ENCODE peak calls at places on chromosome 1, in four cellular contexts. One of them, this sample, is unnamed.

GRCh38 chr1:106459418-106459817 is 597.1 kb upstream of the PRMT6 start:
- DNase-seq in caudate nucleus: no peak
- DNase-seq in mucosa of gallbladder: no peak
- DNase-seq in HEK293T: no peak
- DNase-seq in this sample: no peak

GRCh38 chr1:109768700-109769325 is 5.1 kb upstream of the EPS8L3 start:
- DNase-seq in HEK293T: no peak
- DNase-seq in caudate nucleus: no peak
- DNase-seq in mucosa of gallbladder: no peak
- DNase-seq in this sample: no peak

GRCh38 chr1:151210830-151211229 is 12.5 kb downstream of the PIP5K1A start:
- DNase-seq in caudate nucleus: no peak
- DNase-seq in HEK293T: no peak
- DNase-seq in mucosa of gallbladder: no peak
- DNase-seq in this sample: peak

GRCh38 chr1:21302747-21303715 is 12.8 kb upstream of the ECE1 start:
- DNase-seq in mucosa of gallbladder: no peak
- DNase-seq in caudate nucleus: no peak
- DNase-seq in HEK293T: no peak
- DNase-seq in this sample: peak

GRCh38 chr1:201886103-201886885 is 2.4 kb upstream of the SHISA4 start:
- DNase-seq in mucosa of gallbladder: no peak
- DNase-seq in HEK293T: no peak
- DNase-seq in caudate nucleus: no peak
- DNase-seq in this sample: no peak

GRCh38 chr1:238488406-238488805 is 597.7 kb upstream of the ZP4 start:
- DNase-seq in mucosa of gallbladder: no peak
- DNase-seq in HEK293T: no peak
- DNase-seq in caudate nucleus: no peak
- DNase-seq in this sample: no peak

GRCh38 chr1:113893267-113893666 is 5.9 kb upstream of the BCL2L15 start:
- DNase-seq in caudate nucleus: no peak
- DNase-seq in mucosa of gallbladder: no peak
- DNase-seq in HEK293T: no peak
- DNase-seq in this sample: no peak

GRCh38 chr1:205275133-205275532 is 46.4 kb downstream of the NUAK2 start:
- DNase-seq in mucosa of gallbladder: peak
- DNase-seq in caudate nucleus: no peak
- DNase-seq in HEK293T: no peak
- DNase-seq in this sample: no peak

GRCh38 chr1:16993521-16994038 is 13.2 kb upstream of the MFAP2 start:
- DNase-seq in HEK293T: no peak
- DNase-seq in mucosa of gallbladder: no peak
- DNase-seq in caudate nucleus: no peak
- DNase-seq in this sample: no peak

GRCh38 chr1:76250317-76250716 is 175.8 kb downstream of the ST6GALNAC3 start:
- DNase-seq in caudate nucleus: no peak
- DNase-seq in HEK293T: no peak
- DNase-seq in mucosa of gallbladder: no peak
- DNase-seq in this sample: no peak

GRCh38 chr1:51638350-51638749 is 21.5 kb downstream of the OSBPL9 start:
- DNase-seq in mucosa of gallbladder: no peak
- DNase-seq in HEK293T: no peak
- DNase-seq in caudate nucleus: no peak
- DNase-seq in this sample: no peak

GRCh38 chr1:181508486-181509165 is 25.3 kb downstream of the CACNA1E start:
- DNase-seq in mucosa of gallbladder: no peak
- DNase-seq in HEK293T: no peak
- DNase-seq in caudate nucleus: no peak
- DNase-seq in this sample: no peak